ENCODE peak calls at places on chromosomes 3 and 15, in five cellular contexts. A, J, Z, Y and H are unnamed samples. For H3K4me1 and H3K9me3, the result is how much of the 10 kb centered on the place peaks cover.

GRCh38 chr3:22609139-22609538 is 594.0 kb upstream of the UBE2E2 start:
- DNase-seq in A (no peak), J (no peak), Z (no peak), Y (no peak), H (no peak)

GRCh38 chr3:51999861-52000260 is 4.2 kb upstream of the RPL29 start:
- DNase-seq in A (no peak), J (no peak), Z (no peak), Y (no peak), H (no peak)

GRCh38 chr3:107670991-107671390 is 148.2 kb downstream of the BBX start:
- DNase-seq in A (no peak), J (no peak), Z (no peak), Y (no peak), H (no peak)

GRCh38 chr3:117853923-117854322 is 1144.3 kb downstream of the TUSC7 start:
- DNase-seq in A (no peak), J (peak), Z (no peak), Y (no peak), H (no peak)

GRCh38 chr3:119620899-119621298 is 23.2 kb downstream of the PLA1A start:
- DNase-seq in A (no peak), J (no peak), Z (no peak), Y (no peak), H (no peak)

GRCh38 chr3:152477422-152477821 is 208.7 kb downstream of the MBNL1 start:
- DNase-seq in A (no peak), J (no peak), Z (no peak), Y (no peak), H (no peak)

GRCh38 chr3:185797993-185798830 is 26.6 kb downstream of the IGF2BP2 start:
- DNase-seq in A (no peak), J (no peak), Z (no peak), Y (no peak), H (no peak)

GRCh38 chr3:46585799-46586693 is 19.9 kb upstream of the LRRC2 start:
- DNase-seq in A (no peak), J (peak), Z (peak), Y (no peak), H (no peak)

GRCh38 chr3:120678331-120678845 is 3.7 kb downstream of the HGD start:
- DNase-seq in A (peak), J (peak), Z (peak), Y (peak), H (peak)

GRCh38 chr3:159322322-159322939 is 520.6 kb downstream of the MFSD1 start:
- DNase-seq in A (no peak), J (peak), Z (peak), Y (no peak), H (peak)

GRCh38 chr3:98817546-98817945 is 54.4 kb downstream of the ST3GAL6 start:
- DNase-seq in A (no peak), J (peak), Z (no peak), Y (no peak), H (no peak)

GRCh38 chr3:170500462-170500861 is 81.8 kb downstream of the CLDN11 start:
- DNase-seq in A (no peak), J (no peak), Z (no peak), Y (no peak), H (no peak)

GRCh38 chr3:149373235-149374125 is 4.0 kb downstream of the TM4SF1 start:
- DNase-seq in A (no peak), J (peak), Z (no peak), Y (no peak), H (no peak)

GRCh38 chr3:133527306-133527705 is 46.2 kb upstream of the CDV3 start:
- DNase-seq in A (no peak), J (no peak), Z (no peak), Y (no peak), H (no peak)

GRCh38 chr3:33746412-33747116 is 28.5 kb upstream of the CLASP2 start:
- DNase-seq in A (no peak), J (no peak), Z (no peak), Y (no peak), H (no peak)

GRCh38 chr3:40207796-40208195 is 101.7 kb upstream of the EIF1B start:
- DNase-seq in A (no peak), J (no peak), Z (no peak), Y (no peak), H (no peak)

GRCh38 chr3:160676547-160677303 is at the start of gene ARL14:
- DNase-seq in A (no peak), J (peak), Z (peak), Y (peak), H (no peak)
- TF ChIP-seq POLR2A in A (no peak), J (no peak), Z (peak), Y (no peak), H (no peak)

DNA sequence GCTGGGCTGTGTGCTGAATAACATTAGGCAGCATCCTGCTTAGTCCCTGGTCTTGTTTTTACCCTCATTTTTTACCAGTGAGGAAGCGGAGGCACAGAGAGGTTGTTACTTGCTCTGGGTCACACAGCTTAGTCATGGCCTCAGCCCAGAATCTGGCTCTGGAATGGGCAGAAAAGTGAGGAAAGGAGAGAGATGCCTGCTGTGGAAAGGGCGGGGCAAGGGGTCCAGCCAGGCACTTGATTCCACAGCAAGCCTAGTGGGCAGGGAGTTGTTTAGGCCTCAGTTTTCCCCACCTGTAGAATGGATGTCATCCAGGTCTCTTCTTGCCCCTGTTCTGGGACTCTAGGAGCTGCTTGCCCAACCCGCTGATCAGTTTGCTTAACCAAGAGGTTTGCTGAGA is 35.9 kb downstream of the SLC6A6 start:
- DNase-seq in A (no peak), J (no peak), Z (no peak), Y (no peak), H (no peak)
- H3K4me1 ChIP-seq in A (under half), J (half or more), Z (under half), Y (half or more), H (under half)

DNA sequence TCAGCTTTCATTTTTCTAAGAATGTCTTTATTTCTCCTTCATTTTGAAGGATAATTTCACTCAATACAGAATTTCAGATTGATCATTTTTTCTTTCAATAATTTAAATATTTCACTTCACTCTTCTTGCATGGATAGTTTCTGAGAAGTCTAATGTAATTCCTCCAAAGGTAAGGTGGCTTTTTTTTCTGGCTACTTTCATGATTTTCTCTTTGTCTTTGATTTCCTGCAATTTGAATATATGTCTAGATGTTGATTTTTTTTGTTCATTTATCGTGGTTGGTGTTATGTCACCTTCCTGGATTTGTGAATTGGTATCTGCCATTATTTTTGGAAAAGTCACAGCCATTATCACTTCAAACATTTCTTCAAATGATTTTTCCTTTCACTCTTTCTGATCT is 14.6 kb upstream of the MCF2L2 start:
- DNase-seq in A (no peak), J (no peak), Z (no peak), Y (no peak), H (no peak)
- H3K9me3 ChIP-seq in A (under half), J (under half), Z (under half), Y (under half), H (under half)

GRCh38 chr3:48428863-48429415 is 947 bp downstream of the PLXNB1 start:
- DNase-seq in A (peak), J (no peak), Z (peak), Y (peak), H (peak)

GRCh38 chr3:48427630-48427962 is 2.3 kb downstream of the PLXNB1 start:
- DNase-seq in A (no peak), J (no peak), Z (no peak), Y (no peak), H (peak)

GRCh38 chr3:48426944-48427629 is 2.8 kb downstream of the PLXNB1 start:
- DNase-seq in A (no peak), J (no peak), Z (no peak), Y (no peak), H (peak)

GRCh38 chr3:48429416-48430358 is at the start of gene PLXNB1:
- DNase-seq in A (peak), J (peak), Z (peak), Y (peak), H (peak)

DNA sequence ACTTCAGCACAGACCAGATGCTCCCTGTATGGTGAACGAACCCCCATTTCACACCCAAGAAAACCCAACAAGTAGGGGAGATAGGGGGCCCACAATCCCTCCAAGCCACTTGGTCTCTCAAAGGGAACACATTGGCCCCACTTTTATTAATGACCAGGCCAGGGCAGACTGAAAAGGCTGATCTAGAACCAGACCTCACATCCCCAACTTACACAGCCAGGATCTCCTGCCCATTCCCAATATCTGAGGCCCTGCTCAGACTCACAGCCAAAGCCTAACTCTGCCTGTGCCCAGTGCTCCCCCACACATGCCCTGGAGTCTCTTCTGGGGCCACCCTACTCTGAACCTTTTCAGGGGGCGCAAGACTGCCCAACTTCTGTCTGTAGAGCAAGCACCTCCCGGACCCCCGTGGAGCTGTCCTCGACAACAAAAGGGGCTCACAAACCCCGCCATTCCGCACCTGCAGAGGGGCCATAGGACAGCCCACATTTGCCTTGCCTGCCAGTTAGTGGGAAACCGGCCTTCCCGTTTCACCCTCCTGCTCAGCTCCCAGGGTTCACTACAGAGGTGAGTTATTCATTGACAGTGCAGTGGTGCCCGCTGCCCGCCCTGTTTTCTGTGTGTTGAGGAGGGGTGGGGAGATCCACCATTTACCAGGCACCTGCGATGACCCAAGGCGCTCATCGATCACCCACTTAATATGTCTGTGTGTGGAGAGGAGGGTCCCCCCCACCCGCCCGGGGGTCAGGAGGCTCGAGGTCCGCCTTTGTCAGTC is 1.6 kb downstream of the PLXNB1 start:
- DNase-seq in A (no peak), J (peak), Z (peak), Y (peak), H (no peak)
- TF ChIP-seq POLR2A in A (no peak), J (no peak), Z (no peak), Y (no peak), H (no peak)

DNA sequence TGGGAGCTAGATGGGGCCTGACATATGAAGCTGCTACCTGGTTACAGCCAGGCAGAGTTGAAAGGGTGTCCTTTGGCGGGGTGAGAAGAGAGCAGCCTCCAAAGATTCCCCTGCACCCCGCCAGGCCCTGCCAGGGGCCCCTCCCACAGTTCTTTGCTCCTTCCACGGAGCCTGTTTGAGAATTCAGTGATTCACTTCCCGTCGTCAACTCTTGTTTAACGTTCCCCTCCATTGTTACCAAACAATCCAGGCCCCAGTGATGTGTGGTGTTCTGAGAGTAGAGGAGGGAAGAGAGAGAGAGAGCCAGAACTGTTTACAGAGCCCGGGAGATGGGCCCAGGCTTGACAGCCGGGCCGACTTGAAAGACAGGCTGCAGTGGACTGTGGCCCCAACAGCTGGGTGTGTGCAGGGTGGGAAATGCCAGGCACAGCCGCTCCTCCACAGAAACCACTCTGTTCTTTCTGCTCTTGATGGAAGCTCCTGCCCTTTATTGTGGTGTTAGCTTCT is 81.5 kb downstream of the SMAD3 start:
- DNase-seq in A (peak), J (peak), Z (no peak), Y (no peak), H (no peak)
- H3K4me1 ChIP-seq in A (under half), J (half or more), Z (half or more), Y (half or more), H (under half)